ENCODE peak calls at places on chromosomes 3 and 15, in five cellular contexts. One of them, this sample, is unnamed.
A peak's percentile ranks its signal among the peaks of the same experiment; 100 is the strongest.

GRCh38 chr3:66622756-66623452 is 122.1 kb upstream of the LRIG1 start:
- DNase-seq in HepG2: no peak
- DNase-seq in HCT116: no peak
- DNase-seq in SK-N-SH: no peak
- DNase-seq in H1: no peak
- DNase-seq in this sample: no peak

GRCh38 chr3:11290743-11291680 is 18.8 kb downstream of the ATG7 start:
- DNase-seq in HCT116: no peak
- DNase-seq in HepG2: no peak
- DNase-seq in SK-N-SH: no peak
- DNase-seq in H1: no peak
- DNase-seq in this sample: no peak

GRCh38 chr3:113690482-113690881 is 6.0 kb downstream of the USF3 start:
- DNase-seq in HCT116: no peak
- DNase-seq in H1: no peak
- DNase-seq in SK-N-SH: no peak
- DNase-seq in HepG2: no peak
- DNase-seq in this sample: no peak

GRCh38 chr3:125668804-125669203 is 73.5 kb upstream of the OSBPL11 start:
- DNase-seq in HCT116: no peak
- DNase-seq in SK-N-SH: no peak
- DNase-seq in H1: no peak
- DNase-seq in HepG2: no peak
- DNase-seq in this sample: no peak

GRCh38 chr3:187101184-187102072 is 37.9 kb downstream of the RPL39L start:
- DNase-seq in HepG2: peak; percentile 43
- DNase-seq in SK-N-SH: peak; percentile 54
- DNase-seq in H1: no peak
- DNase-seq in HCT116: no peak
- DNase-seq in this sample: peak; percentile 90

GRCh38 chr3:59191651-59192050 is 141.8 kb upstream of the CFAP20DC start:
- DNase-seq in H1: no peak
- DNase-seq in HCT116: no peak
- DNase-seq in SK-N-SH: no peak
- DNase-seq in HepG2: no peak
- DNase-seq in this sample: no peak

GRCh38 chr15:42065008-42065407 is 29.4 kb downstream of the PLA2G4D start:
- DNase-seq in HepG2: peak; percentile 64
- DNase-seq in SK-N-SH: peak; percentile 56
- DNase-seq in HCT116: no peak
- DNase-seq in H1: no peak
- DNase-seq in this sample: peak; percentile 34

GRCh38 chr15:41948499-41948898 is 23.9 kb downstream of the EHD4 start:
- DNase-seq in SK-N-SH: no peak
- DNase-seq in HepG2: no peak
- DNase-seq in H1: no peak
- DNase-seq in HCT116: no peak
- DNase-seq in this sample: no peak

GRCh38 chr3:30227571-30228301 is 378.7 kb upstream of the TGFBR2 start:
- DNase-seq in SK-N-SH: no peak
- DNase-seq in H1: no peak
- DNase-seq in HCT116: peak; percentile 27
- DNase-seq in HepG2: peak; percentile 85
- DNase-seq in this sample: peak; percentile 90

GRCh38 chr3:33096103-33096868 is 660 bp downstream of the GLB1 start:
- DNase-seq in HCT116: no peak
- DNase-seq in HepG2: peak; percentile 17
- DNase-seq in SK-N-SH: peak; percentile 67
- DNase-seq in H1: no peak
- DNase-seq in this sample: peak; percentile 38

GRCh38 chr3:195900426-195901355 is 7.7 kb downstream of the TNK2 start:
- DNase-seq in H1: no peak
- DNase-seq in HepG2: peak; percentile 83
- DNase-seq in SK-N-SH: no peak
- DNase-seq in HCT116: no peak
- DNase-seq in this sample: no peak

GRCh38 chr3:134409041-134409440 is 34.8 kb upstream of the AMOTL2 start:
- DNase-seq in SK-N-SH: no peak
- DNase-seq in HepG2: no peak
- DNase-seq in H1: no peak
- DNase-seq in HCT116: no peak
- DNase-seq in this sample: no peak

GRCh38 chr15:81043568-81044301 is 43.0 kb downstream of the TLNRD1 start:
- DNase-seq in SK-N-SH: no peak
- DNase-seq in HCT116: no peak
- DNase-seq in HepG2: no peak
- DNase-seq in H1: no peak
- DNase-seq in this sample: no peak

GRCh38 chr3:46865034-46865507 is 1.8 kb upstream of the MYL3 start:
- DNase-seq in HepG2: no peak
- DNase-seq in H1: no peak
- DNase-seq in HCT116: no peak
- DNase-seq in SK-N-SH: peak; percentile 68
- DNase-seq in this sample: no peak

GRCh38 chr3:13077431-13078157 is 4.4 kb upstream of the IQSEC1 start:
- DNase-seq in HCT116: no peak
- DNase-seq in SK-N-SH: peak; percentile 78
- DNase-seq in H1: no peak
- DNase-seq in HepG2: no peak
- DNase-seq in this sample: no peak

GRCh38 chr3:77709158-77709557 is 669.3 kb downstream of the ROBO2 start:
- DNase-seq in H1: no peak
- DNase-seq in HCT116: no peak
- DNase-seq in SK-N-SH: no peak
- DNase-seq in HepG2: no peak
- DNase-seq in this sample: no peak

GRCh38 chr3:193665370-193665989 is 72.5 kb downstream of the OPA1 start:
- DNase-seq in HepG2: peak; percentile 25
- DNase-seq in SK-N-SH: peak; percentile 24
- DNase-seq in HCT116: peak; percentile 23
- DNase-seq in H1: no peak
- DNase-seq in this sample: peak; percentile 57

GRCh38 chr3:47961815-47962606 is 54.2 kb downstream of the MAP4 start:
- DNase-seq in H1: no peak
- DNase-seq in HCT116: no peak
- DNase-seq in HepG2: no peak
- DNase-seq in SK-N-SH: peak; percentile 51
- DNase-seq in this sample: no peak

GRCh38 chr15:56969265-56969895 is 50.9 kb downstream of the TCF12 start:
- DNase-seq in SK-N-SH: no peak
- DNase-seq in HepG2: no peak
- DNase-seq in H1: no peak
- DNase-seq in HCT116: no peak
- DNase-seq in this sample: no peak
- H2AFZ ChIP-seq in SK-N-SH: no peak overlapping the region
- H2AFZ ChIP-seq in HepG2: no peak overlapping the region
- H2AFZ ChIP-seq in H1: no peak overlapping the region
- H2AFZ ChIP-seq in HCT116: no peak overlapping the region
- H2AFZ ChIP-seq in this sample: no peak overlapping the region

DNA sequence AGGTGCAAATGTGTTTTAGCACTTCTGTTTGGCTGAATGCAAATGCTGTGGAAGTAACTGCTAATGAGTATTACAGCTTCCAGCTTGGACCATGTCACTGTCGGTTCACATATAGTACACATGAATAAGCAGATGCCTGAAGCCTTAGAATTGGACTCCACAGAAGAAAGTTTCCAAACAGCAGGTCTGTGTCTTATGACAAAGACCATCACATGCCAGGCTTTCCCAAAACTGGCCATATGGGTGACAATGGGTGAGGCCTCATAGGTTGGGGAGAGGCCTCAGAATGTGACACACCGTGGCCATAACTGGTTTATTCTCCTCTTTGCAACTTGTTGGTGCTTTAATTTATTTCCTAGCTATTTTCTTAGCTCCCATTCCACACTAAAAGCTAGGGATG is 241.7 kb downstream of the WNT5A start:
- DNase-seq in SK-N-SH: no peak
- DNase-seq in HCT116: no peak
- DNase-seq in HepG2: no peak
- DNase-seq in H1: no peak
- DNase-seq in this sample: no peak
- H3K79me2 ChIP-seq in SK-N-SH: no peaks in the 10 kb centered on the region
- H3K79me2 ChIP-seq in HCT116: no peaks in the 10 kb centered on the region
- H3K79me2 ChIP-seq in HepG2: no peaks in the 10 kb centered on the region
- H3K79me2 ChIP-seq in H1: no peaks in the 10 kb centered on the region
- H3K79me2 ChIP-seq in this sample: no peaks in the 10 kb centered on the region

GRCh38 chr3:74106882-74107281 is 482.1 kb upstream of the PDZRN3 start:
- DNase-seq in HCT116: no peak
- DNase-seq in SK-N-SH: no peak
- DNase-seq in H1: no peak
- DNase-seq in HepG2: no peak
- DNase-seq in this sample: no peak
- TF ChIP-seq MAX in HCT116: no peak
- TF ChIP-seq MAX in SK-N-SH: no peak
- TF ChIP-seq MAX in H1: no peak
- TF ChIP-seq MAX in HepG2: no peak
- TF ChIP-seq MAX in this sample: no peak

GRCh38 chr3:32045091-32045964 is 61.1 kb upstream of the GPD1L start:
- DNase-seq in HCT116: peak; percentile 8
- DNase-seq in H1: no peak
- DNase-seq in HepG2: peak; percentile 85
- DNase-seq in SK-N-SH: peak; percentile 9
- DNase-seq in this sample: peak; percentile 74

GRCh38 chr3:32041316-32041715 is 59.8 kb downstream of the ZNF860 start:
- DNase-seq in HepG2: peak; percentile 2
- DNase-seq in SK-N-SH: no peak
- DNase-seq in HCT116: no peak
- DNase-seq in H1: no peak
- DNase-seq in this sample: no peak

GRCh38 chr3:32048487-32049174 is 57.8 kb upstream of the GPD1L start:
- DNase-seq in HCT116: no peak
- DNase-seq in SK-N-SH: no peak
- DNase-seq in H1: no peak
- DNase-seq in HepG2: no peak
- DNase-seq in this sample: no peak

DNA sequence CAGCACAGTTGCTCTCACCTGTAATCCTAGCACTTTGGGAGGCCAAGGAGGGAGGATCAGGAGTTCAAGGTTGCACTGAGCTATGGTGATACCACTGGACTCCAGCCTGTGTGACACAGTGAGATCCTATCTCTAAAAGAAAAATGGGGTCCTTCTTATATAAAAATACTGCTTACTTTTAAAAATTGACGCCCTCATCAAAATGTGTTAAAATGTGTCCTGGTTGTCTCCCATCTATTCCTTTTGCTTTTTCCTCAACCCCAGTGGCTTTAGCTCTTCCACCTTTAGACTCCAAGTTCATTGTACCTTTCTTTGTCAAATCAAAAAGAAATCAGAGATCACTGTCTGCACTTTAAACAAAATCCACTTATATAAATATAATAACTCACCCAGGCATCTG is 60.3 kb upstream of the GPD1L start:
- DNase-seq in SK-N-SH: no peak
- DNase-seq in HCT116: no peak
- DNase-seq in H1: no peak
- DNase-seq in HepG2: no peak
- DNase-seq in this sample: no peak
- H2AFZ ChIP-seq in SK-N-SH: no peak overlapping the region
- H2AFZ ChIP-seq in HCT116: peak overlapping the region; percentile 72
- H2AFZ ChIP-seq in H1: no peak overlapping the region
- H2AFZ ChIP-seq in HepG2: no peak overlapping the region
- H2AFZ ChIP-seq in this sample: no peak overlapping the region

DNA sequence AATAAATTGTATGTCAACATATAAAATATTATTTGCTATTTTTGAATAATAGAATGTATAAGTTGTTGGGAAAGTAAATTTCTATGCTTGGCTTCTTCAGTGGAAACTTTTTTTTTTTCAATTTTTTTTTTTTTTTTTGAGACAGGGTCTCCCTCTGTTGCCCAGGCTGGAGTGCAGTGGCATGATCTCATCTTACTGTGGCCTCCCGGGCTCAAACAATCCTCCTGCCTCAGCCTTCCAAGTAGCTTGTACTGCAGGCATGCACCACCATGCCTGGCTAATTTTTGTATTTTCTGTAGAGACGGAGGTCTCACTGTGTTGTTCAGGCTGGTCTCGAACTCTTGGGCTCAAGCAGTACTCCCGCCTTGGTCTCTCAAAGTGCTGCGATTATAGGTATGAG is 16.8 kb downstream of the MBNL1 start:
- DNase-seq in HCT116: no peak
- DNase-seq in H1: no peak
- DNase-seq in HepG2: no peak
- DNase-seq in SK-N-SH: no peak
- DNase-seq in this sample: no peak
- H3K79me2 ChIP-seq in HCT116: peaks cover 97% of the 10 kb centered on the region
- H3K79me2 ChIP-seq in H1: peaks cover 90% of the 10 kb centered on the region
- H3K79me2 ChIP-seq in HepG2: peaks cover 92% of the 10 kb centered on the region
- H3K79me2 ChIP-seq in SK-N-SH: peaks cover 97% of the 10 kb centered on the region
- H3K79me2 ChIP-seq in this sample: peaks cover 96% of the 10 kb centered on the region

GRCh38 chr3:102346897-102347296 is 87.9 kb upstream of the ZPLD1 start:
- DNase-seq in H1: no peak
- DNase-seq in HCT116: no peak
- DNase-seq in SK-N-SH: no peak
- DNase-seq in HepG2: no peak
- DNase-seq in this sample: no peak
- TF ChIP-seq MAX in H1: no peak
- TF ChIP-seq MAX in HCT116: no peak
- TF ChIP-seq MAX in SK-N-SH: no peak
- TF ChIP-seq MAX in HepG2: no peak
- TF ChIP-seq MAX in this sample: no peak

GRCh38 chr3:181838940-181839914 is 127.5 kb downstream of the SOX2 start:
- DNase-seq in HCT116: no peak
- DNase-seq in H1: no peak
- DNase-seq in HepG2: no peak
- DNase-seq in SK-N-SH: no peak
- DNase-seq in this sample: no peak
- H2AFZ ChIP-seq in HCT116: no peak overlapping the region
- H2AFZ ChIP-seq in H1: no peak overlapping the region
- H2AFZ ChIP-seq in HepG2: no peak overlapping the region
- H2AFZ ChIP-seq in SK-N-SH: no peak overlapping the region
- H2AFZ ChIP-seq in this sample: no peak overlapping the region